ENCODE peak calls at places on chromosome 13, in five cellular contexts. F is pancreas; Q is activated CD4-positive, alpha-beta T cell treated with anti-CD3 and anti-CD28 coated beads, Interleukin-2, amount 50 U/mL, for 24 hours; H is WTC11; C is ACHN. T is an unnamed sample.

GRCh38 chr13:113631341-113632095 is 26.5 kb downstream of the ATP4B start:
- DNase-seq in C (no peak), Q (no peak), H (no peak), F (peak), T (no peak)

GRCh38 chr13:23159205-23159586 is 21.6 kb upstream of the SGCG start:
- DNase-seq in Q (no peak), H (peak), C (peak), F (no peak), T (peak)

GRCh38 chr13:50129923-50130685 is 114.9 kb downstream of the KCNRG start:
- DNase-seq in F (no peak), C (peak), Q (no peak), H (peak), T (peak)

GRCh38 chr13:40527914-40528313 is 138.5 kb downstream of the FOXO1 start:
- DNase-seq in F (no peak), H (no peak), Q (no peak), C (no peak), T (no peak)

GRCh38 chr13:113034451-113035208 is 65.6 kb downstream of the MCF2L start:
- DNase-seq in C (peak), F (peak), H (peak), Q (no peak), T (peak)

GRCh38 chr13:46179576-46180368 is 2.2 kb downstream of the LCP1 start:
- DNase-seq in C (no peak), H (no peak), F (no peak), Q (no peak), T (no peak)

GRCh38 chr13:79692846-79693245 is 211.9 kb downstream of the NDFIP2 start:
- DNase-seq in Q (no peak), C (no peak), H (no peak), F (no peak), T (peak)

GRCh38 chr13:106689906-106690305 is 122.0 kb upstream of the ARGLU1 start:
- DNase-seq in C (no peak), Q (no peak), H (no peak), F (no peak), T (no peak)

GRCh38 chr13:51856027-51856736 is 5.6 kb upstream of the CCDC70 start:
- DNase-seq in C (no peak), F (no peak), H (no peak), Q (no peak), T (no peak)

GRCh38 chr13:101942038-101942437 is 459.8 kb downstream of the FGF14 start:
- DNase-seq in C (peak), Q (no peak), H (peak), F (no peak), T (peak)

T was measured in fibroblast of mammary gland.